ENCODE peak calls at places on chromosomes 6 and 20, in nine cellular contexts. I is GM23338, C is astrocyte of the cerebellum, E is psoas muscle, G is HepG2, T is sigmoid colon, H is thoracic aorta, M is ascending aorta, V is brain microvascular endothelial cell. P is an unnamed sample.

GRCh38 chr20:23133560-23133998 is 47.5 kb upstream of the CD93 start:
- DNase-seq in I (no peak), V (no peak), T (peak; percentile 22), M (no peak), C (no peak), G (no peak), E (no peak), H (no peak), P (no peak)

GRCh38 chr6:105428342-105428957 is 25.6 kb upstream of the PREP start:
- DNase-seq in V (peak; percentile 79), I (no peak), G (peak; percentile 92), E (no peak), C (peak; percentile 84), T (no peak), M (no peak), H (no peak), P (no peak)

GRCh38 chr6:111662192-111662793 is 56.6 kb upstream of the TRAF3IP2 start:
- DNase-seq in C (no peak), V (no peak), T (peak; percentile 88), G (no peak), I (peak; percentile 47), M (no peak), H (no peak), E (no peak), P (no peak)

GRCh38 chr20:24469116-24470030 is at the start of gene SYNDIG1:
- DNase-seq in C (no peak), I (peak; percentile 84), H (no peak), M (no peak), V (no peak), T (peak; percentile 48), E (no peak), G (no peak), P (peak; percentile 35)

GRCh38 chr6:12709116-12709515 is 7.5 kb upstream of the PHACTR1 start:
- DNase-seq in V (peak; percentile 43), G (no peak), I (no peak), C (no peak), E (no peak), T (no peak), H (no peak), M (no peak), P (no peak)

GRCh38 chr20:29299811-29300578 is 1957.5 kb upstream of the DEFB115 start:
- DNase-seq in E (no peak), C (no peak), H (no peak), M (no peak), G (no peak), V (no peak), I (no peak), T (peak; percentile 51), P (no peak)

GRCh38 chr20:50996901-50997830 is 25.7 kb downstream of the KCNG1 start:
- DNase-seq in C (no peak), V (no peak), E (no peak), H (no peak), G (no peak), I (no peak), T (no peak), M (no peak), P (no peak)

GRCh38 chr6:152952045-152952444 is 30.8 kb downstream of the FBXO5 start:
- DNase-seq in H (no peak), T (no peak), G (peak; percentile 34), M (no peak), I (peak; percentile 33), V (peak; percentile 45), E (no peak), C (peak; percentile 9), P (no peak)

DNA sequence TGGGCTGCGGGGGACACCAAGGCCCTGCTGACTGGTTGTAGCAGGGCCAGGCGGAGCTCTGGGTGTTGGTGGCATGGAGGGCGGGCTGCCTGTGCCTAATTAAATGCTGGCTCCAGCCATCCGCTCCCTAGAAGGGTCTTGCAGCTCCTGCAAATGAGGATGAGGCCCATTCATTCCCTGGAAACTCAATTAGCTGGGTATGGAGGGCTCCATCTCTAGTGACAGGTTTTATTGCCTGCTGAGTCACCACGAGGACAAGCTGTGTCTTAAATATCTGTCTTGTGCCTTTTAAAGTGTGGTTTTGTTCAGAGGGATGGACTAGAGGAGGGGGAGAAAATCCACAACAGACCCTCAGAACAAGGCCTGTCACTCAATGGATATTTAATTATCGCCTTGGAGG is 60.9 kb downstream of the SULF2 start:
- DNase-seq in T (no peak), C (no peak), G (no peak), M (no peak), V (no peak), E (no peak), I (no peak), H (no peak), P (peak; percentile 84)
- H3K4me3 ChIP-seq in T (no peak overlapping the region), C (no peak overlapping the region), G (no peak overlapping the region), M (no peak overlapping the region), V (no peak overlapping the region), E (no peak overlapping the region), I (no peak overlapping the region), H (no peak overlapping the region), P (no peak overlapping the region)

GRCh38 chr20:41249371-41249770 is 68.2 kb downstream of the ZHX3 start:
- DNase-seq in G (no peak), V (peak; percentile 92), T (peak; percentile 92), E (peak; percentile 76), H (no peak), I (no peak), C (peak; percentile 55), M (peak; percentile 46), P (no peak)

GRCh38 chr20:41247523-41248370 is 69.8 kb downstream of the ZHX3 start:
- DNase-seq in G (no peak), V (no peak), E (no peak), I (no peak), M (no peak), T (no peak), C (no peak), H (no peak), P (no peak)

GRCh38 chr20:41245086-41245707 is 72.3 kb downstream of the ZHX3 start:
- DNase-seq in I (peak; percentile 77), M (no peak), E (no peak), G (peak; percentile 15), H (no peak), T (peak; percentile 71), V (no peak), C (no peak), P (no peak)

GRCh38 chr20:41248371-41249024 is 69.0 kb downstream of the ZHX3 start:
- DNase-seq in E (no peak), V (peak; percentile 48), I (no peak), C (peak; percentile 57), G (no peak), H (no peak), M (no peak), T (no peak), P (no peak)

DNA sequence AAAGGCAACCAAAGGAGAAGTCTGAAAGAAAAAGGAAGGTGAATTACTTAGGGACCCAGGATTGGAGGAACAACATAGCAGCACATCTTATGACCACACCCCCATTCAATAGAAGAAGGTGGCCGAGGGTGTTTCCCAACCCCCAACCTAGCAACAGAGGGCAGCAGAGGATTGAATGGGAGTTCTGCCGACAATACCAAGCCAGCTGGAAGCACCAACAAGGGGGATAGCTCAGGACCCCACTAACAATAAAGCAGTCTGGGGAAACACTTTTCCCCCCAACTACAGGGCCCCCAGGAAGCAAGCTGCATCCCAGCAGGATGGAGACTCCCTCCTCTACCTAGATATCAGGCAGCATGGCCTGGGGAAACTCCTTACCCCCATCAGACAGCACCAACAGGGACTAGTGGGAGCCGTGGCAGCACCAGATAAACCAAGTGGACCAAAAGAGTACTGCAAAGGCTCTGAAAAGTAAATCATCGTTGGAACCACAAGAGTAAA is 67.7 kb downstream of the ZHX3 start:
- DNase-seq in E (no peak), C (no peak), I (peak; percentile 91), T (peak; percentile 82), M (no peak), G (peak; percentile 55), V (peak; percentile 45), H (no peak), P (peak; percentile 21)
- TF ChIP-seq CTCF in E (peak; percentile 24), C (peak; percentile 40), I (peak; percentile 76), T (no peak), M (no peak), G (peak; percentile 83), V (peak; percentile 43), H (no peak), P (peak; percentile 34)

GRCh38 chr6:170269873-170270541 is 20.9 kb downstream of the DLL1 start:
- DNase-seq in C (no peak), G (no peak), V (no peak), I (no peak), T (no peak), H (no peak), E (no peak), M (no peak), P (no peak)

GRCh38 chr6:170272341-170273065 is 18.4 kb downstream of the DLL1 start:
- DNase-seq in E (no peak), I (no peak), G (no peak), V (no peak), M (no peak), C (no peak), H (no peak), T (no peak), P (no peak)

GRCh38 chr6:170270984-170271593 is 19.8 kb downstream of the DLL1 start:
- DNase-seq in H (no peak), I (no peak), C (no peak), G (no peak), M (no peak), V (no peak), T (no peak), E (no peak), P (no peak)

GRCh38 chr6:170273191-170273590 is 17.7 kb downstream of the DLL1 start:
- DNase-seq in V (no peak), E (no peak), H (no peak), C (no peak), I (no peak), G (no peak), T (no peak), M (no peak), P (no peak)

DNA sequence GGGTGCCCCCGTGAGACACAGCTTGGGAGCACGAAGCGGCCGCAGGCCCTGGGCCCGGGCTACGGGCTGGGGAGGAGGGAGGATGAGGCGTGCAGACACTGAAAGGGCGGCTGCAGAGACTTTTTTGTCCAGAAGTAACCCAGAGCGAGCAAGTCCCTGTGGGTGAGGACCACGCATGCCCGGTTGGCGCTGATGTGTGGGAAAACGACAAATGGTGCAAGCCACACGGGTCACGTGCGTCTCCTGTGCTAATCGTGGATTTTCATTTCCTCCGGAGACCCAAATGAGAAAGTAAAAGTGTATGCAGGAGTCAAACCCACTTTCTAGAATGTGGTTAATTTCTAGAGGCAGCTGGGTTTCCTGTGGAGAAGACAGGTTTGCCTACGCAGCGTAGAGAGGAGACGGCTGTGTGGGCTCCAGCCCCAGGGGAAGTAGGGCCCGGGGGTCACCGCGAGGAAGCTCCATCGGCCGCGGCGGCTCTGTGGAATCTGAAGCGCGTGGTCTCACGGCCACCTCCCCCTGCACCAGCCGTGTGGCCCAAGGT is 19.0 kb downstream of the DLL1 start:
- DNase-seq in H (no peak), M (no peak), G (no peak), C (no peak), E (no peak), I (no peak), T (no peak), V (no peak), P (no peak)
- H3K4me3 ChIP-seq in H (peak overlapping the region; percentile 51), M (no peak overlapping the region), G (no peak overlapping the region), C (no peak overlapping the region), E (peak overlapping the region; percentile 15), I (no peak overlapping the region), T (peak overlapping the region; percentile 17), V (no peak overlapping the region), P (no peak overlapping the region)

DNA sequence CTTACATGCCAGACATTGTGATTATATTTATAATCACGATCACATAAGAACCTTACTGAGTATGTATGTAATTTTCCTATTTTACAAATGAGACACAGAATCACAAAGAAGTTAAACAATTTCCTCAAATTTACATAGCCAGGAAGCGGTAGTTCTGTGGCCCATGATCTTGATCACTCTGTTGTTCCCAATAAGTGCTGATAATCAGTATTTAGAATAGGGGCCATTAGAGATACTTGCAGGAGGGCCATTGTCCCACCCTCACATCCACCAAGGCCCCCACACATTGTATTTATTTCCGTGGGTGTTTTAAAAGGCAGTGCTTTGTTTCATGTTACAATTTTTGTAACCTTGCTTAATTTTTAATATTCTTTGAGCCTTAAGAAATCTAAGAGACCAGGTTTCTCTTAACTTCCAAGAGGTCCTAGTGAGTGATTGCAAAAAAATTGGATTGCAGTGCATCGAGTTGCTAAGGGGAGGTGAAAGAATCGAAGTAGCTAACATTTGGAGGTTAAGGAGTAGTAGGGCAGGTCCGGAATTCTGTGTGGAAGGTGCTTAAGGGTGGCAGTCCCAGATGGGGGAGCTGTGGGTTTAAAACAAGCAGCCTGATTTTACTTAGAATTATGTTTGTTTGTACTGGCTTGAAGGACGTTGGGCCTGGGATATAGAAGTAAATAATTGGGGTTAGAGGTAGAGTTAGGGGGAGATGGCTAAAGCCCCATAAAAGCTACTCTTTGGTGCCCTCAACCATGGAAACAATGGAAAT is 339.4 kb downstream of the CDKAL1 start:
- DNase-seq in M (no peak), V (no peak), G (no peak), I (peak; percentile 62), H (no peak), E (no peak), C (no peak), T (no peak), P (peak; percentile 20)
- TF ChIP-seq CTCF in M (no peak), V (peak; percentile 46), G (no peak), I (peak; percentile 51), H (no peak), E (no peak), C (peak; percentile 6), T (no peak), P (peak; percentile 55)